ENCODE peak calls at places on chromosomes 3 and 15, in ten cellular contexts. Z is ovary, H is astrocyte of the spinal cord, K is prostate gland, U is astrocyte of the cerebellum, R is fibroblast of mammary gland, S is IMR-90, P is foreskin fibroblast, Y is uterus, F is left lung. V is an unnamed sample.

GRCh38 chr3:143763568-143764162 is 84.6 kb downstream of the SLC9A9 start:
- DNase-seq in R (peak; percentile 63), K (no peak), U (no peak), P (peak; percentile 68), F (no peak), H (peak; percentile 36), Y (no peak), Z (no peak), S (peak; percentile 13), V (no peak)

GRCh38 chr3:104245981-104246380 is 1120.7 kb upstream of the ALCAM start:
- DNase-seq in U (no peak), Z (no peak), H (no peak), S (no peak), Y (no peak), K (no peak), P (no peak), F (no peak), R (no peak), V (no peak)

GRCh38 chr15:63553388-63553791 is 43.8 kb upstream of the FBXL22 start:
- DNase-seq in U (peak; percentile 93), Y (peak; percentile 27), Z (peak; percentile 26), R (peak; percentile 97), K (peak; percentile 56), F (no peak), S (peak; percentile 97), P (peak; percentile 90), H (peak; percentile 97), V (no peak)

GRCh38 chr3:14352002-14352627 is 50.3 kb upstream of the SLC6A6 start:
- DNase-seq in R (peak; percentile 29), S (peak; percentile 7), H (no peak), K (no peak), P (no peak), F (no peak), U (no peak), Y (no peak), Z (no peak), V (no peak)

GRCh38 chr3:8987673-8988655 is 24.7 kb upstream of the RAD18 start:
- DNase-seq in K (peak; percentile 41), R (peak; percentile 64), H (peak; percentile 49), U (peak; percentile 29), Y (peak; percentile 49), P (peak; percentile 70), Z (peak; percentile 69), S (peak; percentile 40), F (no peak), V (peak; percentile 76)

GRCh38 chr3:42820746-42821051 is 11.5 kb downstream of the ACKR2 start:
- DNase-seq in U (no peak), K (no peak), Y (no peak), S (no peak), R (no peak), P (no peak), Z (no peak), F (no peak), H (no peak), V (no peak)

GRCh38 chr3:67349551-67350174 is 304.7 kb downstream of the SUCLG2 start:
- DNase-seq in Z (no peak), S (peak; percentile 15), F (no peak), Y (no peak), U (no peak), K (no peak), P (peak; percentile 22), H (peak; percentile 22), R (peak; percentile 41), V (no peak)

GRCh38 chr3:23209747-23210495 is 6.8 kb downstream of the UBE2E2 start:
- DNase-seq in Y (no peak), P (no peak), F (no peak), Z (no peak), S (no peak), K (no peak), R (no peak), U (no peak), H (no peak), V (no peak)

GRCh38 chr3:129184396-129184656 is 630 bp upstream of the CNBP start:
- DNase-seq in Y (no peak), U (no peak), Z (peak; percentile 40), H (no peak), P (no peak), S (no peak), R (no peak), F (no peak), K (no peak), V (no peak)

DNA sequence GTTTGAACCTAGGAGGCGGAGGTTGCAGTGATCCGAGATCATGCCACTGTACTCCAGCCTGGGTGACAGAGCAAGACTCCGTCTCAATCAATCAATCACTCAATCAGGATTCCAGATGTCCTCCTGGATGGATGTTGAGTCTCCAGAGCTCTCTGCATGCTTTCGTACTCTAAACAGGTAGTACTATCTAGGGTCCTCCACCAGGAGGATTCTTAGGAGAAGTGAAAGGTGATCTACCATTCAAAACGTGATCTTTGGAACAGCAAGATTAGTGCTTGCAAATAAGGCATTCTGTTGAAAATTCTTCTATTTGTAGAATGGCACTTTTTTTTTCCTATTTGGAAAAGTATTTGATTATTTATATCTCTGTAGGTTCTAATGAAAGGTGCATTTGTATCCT is 34.3 kb downstream of the CNOT10 start:
- DNase-seq in R (no peak), Y (no peak), U (no peak), F (no peak), P (no peak), K (no peak), Z (no peak), H (no peak), S (no peak), V (no peak)
- TF ChIP-seq CTCF in R (no peak), Y (no peak), U (no peak), F (no peak), P (no peak), K (no peak), Z (no peak), H (no peak), S (no peak), V (no peak)

DNA sequence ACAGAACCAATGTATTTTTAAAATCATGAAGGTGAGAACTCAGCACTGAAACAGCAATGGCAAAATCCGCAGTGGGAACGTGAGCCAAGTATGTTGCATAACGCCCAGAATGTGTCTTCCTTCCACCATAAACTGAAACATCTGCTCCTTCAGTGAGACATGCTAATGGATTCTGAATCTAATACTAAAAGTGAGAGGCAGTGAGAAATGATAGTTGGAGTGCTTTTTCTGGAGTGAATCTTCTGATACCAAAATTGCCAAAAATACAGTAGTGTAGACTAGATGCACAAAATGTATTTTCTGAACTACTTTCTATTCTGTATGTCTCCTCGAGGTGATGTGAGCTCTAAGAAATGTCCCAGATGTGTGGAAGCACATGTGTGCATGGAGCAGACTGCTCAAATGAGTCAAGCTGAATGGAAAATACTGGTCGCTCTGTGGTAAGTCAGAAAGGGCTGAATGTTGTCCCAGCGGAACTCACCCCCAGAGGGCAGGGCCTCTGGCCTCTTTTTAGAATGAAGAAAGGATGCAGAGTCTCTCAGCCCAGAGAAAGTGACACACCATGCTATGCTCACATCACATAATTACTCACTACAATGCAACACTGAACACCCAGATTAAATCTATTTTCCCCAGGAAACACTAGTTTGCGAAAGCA is 73.0 kb downstream of the ATP10A start:
- DNase-seq in S (peak; percentile 90), U (no peak), H (peak; percentile 75), R (peak; percentile 97), Z (peak; percentile 80), K (no peak), F (no peak), Y (peak; percentile 70), P (peak; percentile 95), V (no peak)
- TF ChIP-seq CTCF in S (no peak), U (no peak), H (no peak), R (peak; percentile 6), Z (no peak), K (no peak), F (no peak), Y (no peak), P (no peak), V (no peak)

GRCh38 chr3:50478671-50479070 is 24.8 kb downstream of the CACNA2D2 start:
- DNase-seq in P (no peak), Z (no peak), S (no peak), U (no peak), F (no peak), Y (no peak), K (no peak), H (no peak), R (no peak), V (no peak)

GRCh38 chr3:50478051-50478450 is 25.4 kb downstream of the CACNA2D2 start:
- DNase-seq in S (no peak), Y (no peak), U (no peak), H (no peak), Z (no peak), R (no peak), K (no peak), P (no peak), F (no peak), V (no peak)

GRCh38 chr3:50480471-50480870 is 23.0 kb downstream of the CACNA2D2 start:
- DNase-seq in K (no peak), H (no peak), P (no peak), U (no peak), R (no peak), Z (no peak), Y (no peak), F (no peak), S (no peak), V (no peak)

GRCh38 chr3:50481992-50482391 is 21.4 kb downstream of the CACNA2D2 start:
- DNase-seq in U (no peak), Y (no peak), K (no peak), H (no peak), R (no peak), F (no peak), P (no peak), S (no peak), Z (no peak), V (no peak)

DNA sequence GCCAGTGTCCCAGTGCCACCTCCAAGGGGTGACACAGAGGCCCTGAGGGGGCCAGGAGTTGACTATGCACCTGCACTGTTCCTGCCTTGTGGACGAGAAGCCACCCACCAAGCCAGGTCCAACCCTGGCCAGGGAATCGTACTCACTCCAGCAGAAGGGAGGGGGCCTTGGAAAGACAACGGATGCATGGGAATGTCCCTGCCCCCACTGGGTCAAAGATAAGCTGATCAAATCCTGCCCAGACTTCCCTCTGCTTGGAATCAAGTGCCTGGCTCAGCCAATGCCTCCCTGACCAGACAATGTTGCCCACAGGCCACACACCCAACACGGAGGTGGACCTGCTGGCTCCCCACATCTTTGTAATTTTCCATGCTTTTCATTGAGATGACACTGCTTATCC is 23.9 kb downstream of the CACNA2D2 start:
- DNase-seq in U (no peak), R (no peak), F (no peak), Y (no peak), S (no peak), K (no peak), Z (no peak), P (no peak), H (no peak), V (no peak)
- TF ChIP-seq CTCF in U (no peak), R (no peak), F (no peak), Y (no peak), S (no peak), K (no peak), Z (no peak), P (no peak), H (no peak), V (no peak)

DNA sequence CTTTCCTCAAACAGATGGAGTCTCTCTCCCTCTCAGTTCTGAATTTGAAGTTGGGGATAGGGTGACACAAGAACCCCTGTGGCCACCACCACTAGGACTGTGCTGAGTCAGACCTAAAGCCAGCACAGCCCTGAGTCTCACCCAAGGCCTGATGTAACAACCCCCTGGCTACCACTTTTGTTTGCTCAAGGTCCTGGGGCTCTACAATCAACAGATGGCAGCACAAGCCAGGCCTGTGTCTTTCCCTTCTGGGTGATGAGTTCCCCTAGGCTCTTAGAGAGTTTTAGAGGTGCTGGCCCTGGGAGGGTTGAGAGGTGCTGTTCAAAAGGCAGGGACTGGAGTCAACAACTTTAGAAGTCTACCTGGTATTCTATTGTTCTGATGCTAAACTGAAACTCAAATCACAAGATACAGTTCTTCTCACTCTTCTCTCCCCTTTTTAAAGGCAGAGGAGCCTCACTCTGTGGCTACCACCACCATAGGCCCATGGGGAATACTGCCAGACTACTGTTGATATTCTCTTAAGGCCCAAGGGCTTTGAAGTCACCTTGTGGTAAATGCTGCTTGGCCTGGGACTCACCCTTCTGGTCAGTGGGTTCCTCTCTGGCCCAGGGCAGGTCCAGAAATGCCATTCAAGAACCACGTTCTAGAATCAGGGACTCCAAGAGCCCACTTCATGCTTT is 6.5 kb downstream of the OR5K4 start:
- DNase-seq in R (no peak), U (no peak), H (no peak), Z (no peak), F (no peak), S (no peak), P (no peak), Y (no peak), K (no peak), V (no peak)
- TF ChIP-seq CTCF in R (no peak), U (no peak), H (no peak), Z (no peak), F (no peak), S (no peak), P (no peak), Y (no peak), K (no peak), V (no peak)